ENCODE peak calls at places on chromosome 4, in ten cellular contexts. A, C, X, M, V, S, D, P, T and L are unnamed samples.

GRCh38 chr4:74133786-74134499 is 24.0 kb upstream of the MTHFD2L start:
- DNase-seq in A (peak), C (peak), X (peak), M (peak), V (peak), S (peak), D (peak), P (peak), T (peak), L (peak)

GRCh38 chr4:73067971-73068394 is 1.5 kb downstream of the COX18 start:
- DNase-seq in A (no peak), C (peak), X (peak), M (no peak), V (no peak), S (no peak), D (no peak), P (no peak), T (peak), L (no peak)

GRCh38 chr4:90234916-90235547 is 107.8 kb downstream of the CCSER1 start:
- DNase-seq in A (no peak), C (no peak), X (no peak), M (no peak), V (no peak), S (no peak), D (no peak), P (no peak), T (no peak), L (no peak)

GRCh38 chr4:186886759-186887158 is 163.1 kb upstream of the FAT1 start:
- DNase-seq in A (no peak), C (no peak), X (no peak), M (no peak), V (no peak), S (no peak), D (no peak), P (no peak), T (no peak), L (no peak)

GRCh38 chr4:66229885-66230284 is 559.6 kb upstream of the EPHA5 start:
- DNase-seq in A (no peak), C (no peak), X (no peak), M (no peak), V (no peak), S (no peak), D (no peak), P (no peak), T (no peak), L (no peak)

GRCh38 chr4:75232546-75232945 is 281.7 kb downstream of the RCHY1 start:
- DNase-seq in A (no peak), C (no peak), X (no peak), M (no peak), V (no peak), S (no peak), D (no peak), P (no peak), T (no peak), L (no peak)

GRCh38 chr4:109365944-109366343 is 63.5 kb upstream of the COL25A1 start:
- DNase-seq in A (no peak), C (no peak), X (peak), M (no peak), V (no peak), S (no peak), D (no peak), P (no peak), T (no peak), L (no peak)

GRCh38 chr4:186726150-186726439 is 2.4 kb upstream of the FAT1 start:
- DNase-seq in A (no peak), C (no peak), X (no peak), M (no peak), V (no peak), S (no peak), D (no peak), P (no peak), T (no peak), L (no peak)

GRCh38 chr4:2085496-2085901 is 26.4 kb downstream of the NAT8L start:
- DNase-seq in A (no peak), C (no peak), X (no peak), M (no peak), V (peak), S (no peak), D (peak), P (no peak), T (peak), L (no peak)

GRCh38 chr4:168734703-168735688 is 238.1 kb downstream of the PALLD start:
- DNase-seq in A (no peak), C (no peak), X (no peak), M (no peak), V (no peak), S (no peak), D (no peak), P (no peak), T (no peak), L (no peak)

GRCh38 chr4:78207951-78208350 is 150.8 kb downstream of the FRAS1 start:
- DNase-seq in A (no peak), C (no peak), X (no peak), M (no peak), V (no peak), S (no peak), D (no peak), P (no peak), T (no peak), L (no peak)

GRCh38 chr4:140661550-140661949 is 92.8 kb upstream of the UCP1 start:
- DNase-seq in A (no peak), C (no peak), X (no peak), M (no peak), V (no peak), S (no peak), D (no peak), P (no peak), T (no peak), L (no peak)

GRCh38 chr4:153341575-153342090 is 2.9 kb upstream of the MND1 start:
- DNase-seq in A (no peak), C (peak), X (peak), M (no peak), V (no peak), S (no peak), D (no peak), P (no peak), T (no peak), L (no peak)

GRCh38 chr4:80361329-80361900 is 25.9 kb downstream of the CFAP299 start:
- DNase-seq in A (peak), C (peak), X (peak), M (no peak), V (no peak), S (no peak), D (no peak), P (peak), T (peak), L (no peak)

GRCh38 chr4:150942539-150942938 is 72.5 kb downstream of the LRBA start:
- DNase-seq in A (no peak), C (no peak), X (peak), M (no peak), V (no peak), S (no peak), D (no peak), P (no peak), T (no peak), L (no peak)

GRCh38 chr4:34046580-34046979 is 2197.7 kb downstream of the ARAP2 start:
- DNase-seq in A (no peak), C (no peak), X (peak), M (no peak), V (no peak), S (no peak), D (no peak), P (peak), T (peak), L (no peak)

GRCh38 chr4:21304061-21304541 is 603.8 kb downstream of the PACRGL start:
- DNase-seq in A (peak), C (no peak), X (no peak), M (no peak), V (peak), S (no peak), D (no peak), P (no peak), T (no peak), L (no peak)

GRCh38 chr4:61200195-61200990 is at the start of gene ADGRL3:
- DNase-seq in A (peak), C (no peak), X (peak), M (no peak), V (peak), S (no peak), D (no peak), P (no peak), T (peak), L (no peak)

GRCh38 chr4:42271096-42271495 is 118.6 kb upstream of the BEND4 start:
- DNase-seq in A (no peak), C (no peak), X (no peak), M (no peak), V (peak), S (no peak), D (no peak), P (no peak), T (no peak), L (no peak)

GRCh38 chr4:34422472-34422871 is 1821.8 kb downstream of the ARAP2 start:
- DNase-seq in A (peak), C (no peak), X (peak), M (no peak), V (no peak), S (no peak), D (no peak), P (peak), T (no peak), L (no peak)

GRCh38 chr4:73606465-73606974 is 13.7 kb downstream of the RASSF6 start:
- DNase-seq in A (no peak), C (no peak), X (no peak), M (no peak), V (no peak), S (no peak), D (no peak), P (no peak), T (no peak), L (no peak)

GRCh38 chr4:122163767-122164166 is 11.6 kb downstream of the BLTP1 start:
- DNase-seq in A (no peak), C (no peak), X (no peak), M (no peak), V (no peak), S (no peak), D (no peak), P (no peak), T (no peak), L (no peak)

GRCh38 chr4:89166971-89167475 is 55.7 kb downstream of the TIGD2 start:
- DNase-seq in A (no peak), C (no peak), X (peak), M (no peak), V (no peak), S (no peak), D (no peak), P (no peak), T (no peak), L (no peak)

GRCh38 chr4:149465941-149466340 is 349.7 kb downstream of the IQCM start:
- DNase-seq in A (no peak), C (no peak), X (peak), M (no peak), V (no peak), S (no peak), D (no peak), P (no peak), T (peak), L (no peak)

GRCh38 chr4:140367738-140368137 is 5.7 kb upstream of the SCOC start:
- DNase-seq in A (no peak), C (no peak), X (peak), M (no peak), V (no peak), S (no peak), D (no peak), P (no peak), T (peak), L (no peak)

GRCh38 chr4:184384056-184384809 is 90.1 kb downstream of the IRF2 start:
- DNase-seq in A (peak), C (no peak), X (peak), M (no peak), V (peak), S (peak), D (no peak), P (peak), T (peak), L (no peak)

GRCh38 chr4:186726440-186727148 is 2.9 kb upstream of the FAT1 start:
- DNase-seq in A (peak), C (peak), X (peak), M (peak), V (peak), S (peak), D (peak), P (peak), T (peak), L (no peak)

GRCh38 chr4:10622728-10623127 is 61.8 kb downstream of the CLNK start:
- DNase-seq in A (no peak), C (peak), X (no peak), M (no peak), V (no peak), S (no peak), D (no peak), P (no peak), T (no peak), L (no peak)

GRCh38 chr4:6356076-6356560 is 86.5 kb downstream of the WFS1 start:
- DNase-seq in A (no peak), C (no peak), X (no peak), M (no peak), V (no peak), S (no peak), D (no peak), P (no peak), T (no peak), L (no peak)
- TF ChIP-seq CTCF in A (no peak), C (no peak), X (no peak), M (no peak), V (no peak), S (no peak), D (no peak), P (no peak), T (no peak), L (no peak)

GRCh38 chr4:148284526-148285193 is 157.6 kb downstream of the NR3C2 start:
- DNase-seq in A (peak), C (no peak), X (peak), M (no peak), V (no peak), S (no peak), D (no peak), P (no peak), T (no peak), L (no peak)
- TF ChIP-seq CTCF in A (peak), C (no peak), X (peak), M (no peak), V (peak), S (no peak), D (no peak), P (peak), T (no peak), L (no peak)

GRCh38 chr4:125481334-125481733 is 166.6 kb downstream of the FAT4 start:
- DNase-seq in A (no peak), C (no peak), X (no peak), M (no peak), V (no peak), S (no peak), D (no peak), P (no peak), T (no peak), L (no peak)

GRCh38 chr4:125486354-125486753 is 171.6 kb downstream of the FAT4 start:
- DNase-seq in A (no peak), C (no peak), X (no peak), M (no peak), V (no peak), S (no peak), D (no peak), P (no peak), T (no peak), L (no peak)

GRCh38 chr4:125483278-125483677 is 168.5 kb downstream of the FAT4 start:
- DNase-seq in A (no peak), C (no peak), X (peak), M (no peak), V (no peak), S (no peak), D (no peak), P (no peak), T (no peak), L (no peak)

GRCh38 chr4:125484912-125485311 is 170.2 kb downstream of the FAT4 start:
- DNase-seq in A (no peak), C (no peak), X (no peak), M (no peak), V (no peak), S (no peak), D (no peak), P (no peak), T (no peak), L (no peak)

DNA sequence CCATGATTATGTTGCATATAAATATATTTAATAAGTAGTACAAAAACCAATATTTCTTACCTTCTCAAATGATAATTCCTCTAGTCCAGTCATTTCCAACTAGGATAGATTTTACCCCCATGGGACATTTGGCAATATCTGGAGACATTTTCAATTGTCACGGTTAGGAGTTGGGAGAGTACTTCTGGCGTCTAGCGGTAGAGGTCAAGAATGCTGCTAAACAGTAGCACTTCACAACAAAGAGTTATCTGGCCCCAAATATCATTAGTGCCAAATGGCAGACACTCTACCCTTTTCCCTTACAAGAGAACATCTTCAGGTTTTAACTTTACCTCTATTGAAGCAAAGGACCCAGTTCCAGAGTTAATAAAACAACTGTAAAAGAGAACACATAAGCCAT is 168.1 kb downstream of the FAT4 start:
- DNase-seq in A (no peak), C (no peak), X (no peak), M (no peak), V (no peak), S (no peak), D (no peak), P (no peak), T (no peak), L (no peak)
- TF ChIP-seq CTCF in A (no peak), C (no peak), X (no peak), M (no peak), V (no peak), S (no peak), D (no peak), P (no peak), T (no peak), L (no peak)

DNA sequence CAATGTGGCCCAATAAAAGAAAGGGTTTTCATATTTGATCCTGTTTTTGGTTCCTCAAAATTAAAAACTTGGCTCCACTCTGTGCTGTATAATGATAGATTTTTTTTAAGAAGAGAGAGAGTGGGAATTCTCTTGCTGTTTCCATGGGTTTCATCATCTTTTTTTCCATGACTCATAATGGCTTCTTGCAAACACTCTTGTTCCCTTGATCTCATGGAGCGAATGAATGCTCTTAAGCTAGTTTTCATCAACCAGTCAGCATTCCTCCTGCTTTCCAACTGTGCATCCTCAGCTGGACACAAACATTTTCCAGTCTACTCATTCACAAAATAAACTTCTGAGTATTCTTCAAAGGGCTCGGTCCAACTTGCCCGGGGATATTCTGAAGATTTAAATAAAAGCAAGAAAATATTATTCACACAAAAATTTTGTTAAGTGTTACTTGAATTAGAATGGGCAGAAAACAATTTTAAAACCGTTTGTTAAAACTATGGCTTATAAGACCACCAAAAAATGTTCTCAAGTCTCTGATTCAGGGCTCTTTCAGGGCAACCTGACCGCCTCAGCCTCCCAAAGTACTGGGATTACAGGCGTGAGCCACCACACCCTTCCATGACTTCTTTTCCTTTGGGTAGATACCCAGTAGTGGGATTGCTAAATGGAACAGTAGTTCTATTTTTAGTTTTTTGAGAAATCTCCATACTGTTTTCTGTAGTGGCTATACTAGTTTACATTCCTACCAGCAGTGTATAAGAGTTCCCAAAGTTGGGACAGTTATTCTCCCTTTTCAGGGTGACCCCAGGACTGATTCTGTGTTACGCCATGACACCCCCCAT is 64.7 kb downstream of the TMEM156 start:
- DNase-seq in A (no peak), C (peak), X (peak), M (no peak), V (no peak), S (no peak), D (no peak), P (peak), T (peak), L (no peak)
- TF ChIP-seq CTCF in A (no peak), C (no peak), X (no peak), M (no peak), V (no peak), S (no peak), D (no peak), P (no peak), T (no peak), L (no peak)

DNA sequence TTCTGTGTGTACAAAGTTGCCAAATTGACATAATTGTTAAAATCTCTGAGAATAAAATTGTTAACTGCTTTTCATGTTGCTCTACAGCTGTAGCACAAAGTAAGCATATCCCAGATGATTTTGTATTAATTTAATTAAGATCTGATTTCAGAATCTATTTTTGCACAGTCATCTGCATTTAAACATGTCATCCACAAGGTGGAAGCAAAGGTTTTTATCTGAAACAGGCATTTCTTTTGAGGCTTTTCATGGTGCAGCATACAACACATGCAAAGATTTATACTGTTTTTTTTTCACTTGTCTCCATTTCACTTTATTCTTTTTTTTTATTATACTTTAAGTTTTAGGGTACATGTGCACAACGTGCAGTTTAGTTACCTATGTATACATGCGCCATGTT is 51.2 kb downstream of the GC start:
- DNase-seq in A (peak), C (peak), X (peak), M (no peak), V (no peak), S (no peak), D (no peak), P (peak), T (peak), L (no peak)
- TF ChIP-seq CTCF in A (peak), C (no peak), X (peak), M (no peak), V (peak), S (no peak), D (no peak), P (peak), T (peak), L (no peak)

GRCh38 chr4:124711469-124712416 is 789 bp downstream of the ANKRD50 start:
- DNase-seq in A (peak), C (peak), X (peak), M (peak), V (peak), S (peak), D (peak), P (peak), T (peak), L (peak)

GRCh38 chr4:124710253-124710849 is 2.2 kb downstream of the ANKRD50 start:
- DNase-seq in A (peak), C (peak), X (peak), M (no peak), V (no peak), S (no peak), D (no peak), P (no peak), T (no peak), L (no peak)

GRCh38 chr4:124710911-124711310 is 1.6 kb downstream of the ANKRD50 start:
- DNase-seq in A (no peak), C (no peak), X (peak), M (no peak), V (no peak), S (peak), D (no peak), P (no peak), T (no peak), L (no peak)

GRCh38 chr4:124712417-124713212 is at the start of gene ANKRD50:
- DNase-seq in A (peak), C (peak), X (peak), M (peak), V (peak), S (peak), D (peak), P (peak), T (peak), L (peak)

DNA sequence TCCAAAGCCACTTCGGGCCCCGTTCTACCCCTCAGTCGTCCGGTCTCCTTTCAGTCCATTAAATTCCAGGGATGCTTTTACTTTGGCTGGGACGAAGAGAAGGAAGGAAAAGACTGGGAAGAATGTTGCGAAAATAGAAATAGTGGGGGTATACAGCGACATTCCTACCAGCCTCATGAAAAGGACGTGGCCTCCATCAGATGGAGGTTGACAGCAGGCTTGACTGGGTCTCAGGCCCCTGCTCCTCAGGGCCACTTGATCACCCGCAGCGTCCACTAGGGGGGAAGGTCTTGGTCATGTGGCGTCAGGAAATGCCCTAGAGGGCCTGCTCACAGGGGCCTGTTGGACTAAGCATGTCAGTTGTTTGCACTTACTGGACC is 671 bp upstream of the ANKRD50 start:
- DNase-seq in A (no peak), C (peak), X (peak), M (peak), V (peak), S (peak), D (peak), P (peak), T (peak), L (peak)
- TF ChIP-seq CTCF in A (peak), C (peak), X (peak), M (no peak), V (peak), S (no peak), D (peak), P (peak), T (peak), L (no peak)